ENCODE peak calls at places on chromosome 20, in six cellular contexts. K is iris pigment epithelial cell; M is stimulated activated CD4-positive, alpha-beta T cell treated with anti-CD3 and anti-CD28 coated beads, Interleukin-1b, Interleukin-23, amount 100 ng/mL, for 24 hours; V is activated CD8-positive, alpha-beta memory T cell treated with anti-CD3 and anti-CD28 coated beads for 48 hours; Q is naive thymus-derived CD4-positive, alpha-beta T cell; P is GM04503. L is an unnamed sample.

GRCh38 chr20:38290829-38291581 is 13.0 kb upstream of the BPI start:
- DNase-seq in K (peak), M (no peak), V (no peak), Q (no peak), P (no peak), L (no peak)

GRCh38 chr20:57467742-57468141 is 57.2 kb downstream of the CTCFL start:
- DNase-seq in K (no peak), M (no peak), V (no peak), Q (no peak), P (no peak), L (no peak)

GRCh38 chr20:25293507-25293906 is 45.6 kb downstream of the PYGB start:
- DNase-seq in K (no peak), M (no peak), V (no peak), Q (no peak), P (no peak), L (no peak)

GRCh38 chr20:1215386-1216170 is 10.3 kb upstream of the RAD21L1 start:
- DNase-seq in K (no peak), M (no peak), V (no peak), Q (peak), P (no peak), L (no peak)

GRCh38 chr20:49727473-49727872 is 13.8 kb upstream of the B4GALT5 start:
- DNase-seq in K (no peak), M (no peak), V (no peak), Q (no peak), P (no peak), L (no peak)

GRCh38 chr20:57786304-57786942 is 76.6 kb upstream of the PMEPA1 start:
- DNase-seq in K (no peak), M (no peak), V (no peak), Q (no peak), P (no peak), L (no peak)

GRCh38 chr20:2005359-2005758 is 11.5 kb upstream of the PDYN start:
- DNase-seq in K (peak), M (no peak), V (no peak), Q (no peak), P (no peak), L (no peak)

GRCh38 chr20:25316506-25317190 is 68.8 kb downstream of the PYGB start:
- DNase-seq in K (no peak), M (no peak), V (no peak), Q (no peak), P (no peak), L (no peak)

GRCh38 chr20:48066256-48066655 is 281.0 kb upstream of the SULF2 start:
- DNase-seq in K (peak), M (no peak), V (no peak), Q (no peak), P (peak), L (no peak)

GRCh38 chr20:31747640-31748039 is 8.6 kb downstream of the TPX2 start:
- DNase-seq in K (no peak), M (no peak), V (no peak), Q (no peak), P (peak), L (no peak)

GRCh38 chr20:36145877-36146707 is 8.4 kb upstream of the EPB41L1 start:
- DNase-seq in K (no peak), M (no peak), V (no peak), Q (no peak), P (no peak), L (peak)

GRCh38 chr20:8315639-8316573 is 183.8 kb downstream of the PLCB1 start:
- DNase-seq in K (no peak), M (no peak), V (no peak), Q (no peak), P (no peak), L (no peak)

GRCh38 chr20:12057778-12058177 is 140.1 kb downstream of the BTBD3 start:
- DNase-seq in K (no peak), M (no peak), V (no peak), Q (no peak), P (no peak), L (no peak)

GRCh38 chr20:58616411-58616810 is 34.7 kb upstream of the STX16 start:
- DNase-seq in K (no peak), M (no peak), V (no peak), Q (no peak), P (no peak), L (peak)

GRCh38 chr20:34222208-34222607 is 19.0 kb upstream of the ASIP start:
- DNase-seq in K (peak), M (no peak), V (no peak), Q (no peak), P (peak), L (no peak)

GRCh38 chr20:15375836-15376235 is 1038.4 kb upstream of the FLRT3 start:
- DNase-seq in K (no peak), M (no peak), V (no peak), Q (no peak), P (no peak), L (no peak)

GRCh38 chr20:53215166-53215565 is 243.0 kb downstream of the TSHZ2 start:
- DNase-seq in K (no peak), M (no peak), V (no peak), Q (peak), P (no peak), L (no peak)

GRCh38 chr20:46709459-46710148 is at the start of gene SLC2A10:
- DNase-seq in K (peak), M (no peak), V (no peak), Q (no peak), P (no peak), L (peak)

GRCh38 chr20:37529968-37530600 is 2.4 kb upstream of the BLCAP start:
- DNase-seq in K (no peak), M (no peak), V (no peak), Q (no peak), P (no peak), L (no peak)